ENCODE peak calls at places on chromosomes 12 and 14, in four cellular contexts. V is tibial artery; S is sigmoid colon; I is CD8-positive, alpha-beta T cell. Z is an unnamed sample.

GRCh38 chr14:71852201-71852600 is 80.0 kb upstream of the RGS6 start:
- DNase-seq in V (no peak), I (no peak), S (no peak), Z (no peak)

GRCh38 chr12:109581856-109582255 is 8.3 kb downstream of the MVK start:
- DNase-seq in I (no peak), S (no peak), V (no peak), Z (peak)

GRCh38 chr14:24259282-24260025 is 3.5 kb downstream of the TGM1 start:
- DNase-seq in I (no peak), S (no peak), V (no peak), Z (no peak)

GRCh38 chr12:92602476-92602875 is 100.3 kb upstream of the PLEKHG7 start:
- DNase-seq in V (no peak), S (no peak), I (no peak), Z (no peak)

GRCh38 chr12:38711055-38711454 is 194.3 kb downstream of the CPNE8 start:
- DNase-seq in I (no peak), S (no peak), V (no peak), Z (no peak)

GRCh38 chr14:67510836-67511235 is 22.3 kb upstream of the PLEKHH1 start:
- DNase-seq in I (no peak), V (no peak), S (no peak), Z (no peak)

GRCh38 chr14:24979725-24980239 is 70.2 kb downstream of the STXBP6 start:
- DNase-seq in I (no peak), S (no peak), V (no peak), Z (no peak)

GRCh38 chr14:76829650-76830421 is 3.6 kb downstream of the LRRC74A start:
- DNase-seq in V (no peak), I (no peak), S (peak), Z (peak)

GRCh38 chr12:132366341-132366861 is 37.0 kb upstream of the GALNT9 start:
- DNase-seq in S (peak), I (no peak), V (no peak), Z (peak)

GRCh38 chr14:99191663-99192621 is 80.1 kb downstream of the BCL11B start:
- DNase-seq in I (no peak), S (peak), V (peak), Z (peak)

GRCh38 chr12:25894759-25895158 is 63.7 kb upstream of the RASSF8 start:
- DNase-seq in I (no peak), V (no peak), S (no peak), Z (no peak)

GRCh38 chr14:67900188-67900587 is 80.6 kb downstream of the RAD51B start:
- DNase-seq in V (no peak), S (no peak), I (no peak), Z (no peak)

GRCh38 chr12:105385141-105385540 is 54.6 kb downstream of the C12orf75 start:
- DNase-seq in S (no peak), V (no peak), I (no peak), Z (no peak)

DNA sequence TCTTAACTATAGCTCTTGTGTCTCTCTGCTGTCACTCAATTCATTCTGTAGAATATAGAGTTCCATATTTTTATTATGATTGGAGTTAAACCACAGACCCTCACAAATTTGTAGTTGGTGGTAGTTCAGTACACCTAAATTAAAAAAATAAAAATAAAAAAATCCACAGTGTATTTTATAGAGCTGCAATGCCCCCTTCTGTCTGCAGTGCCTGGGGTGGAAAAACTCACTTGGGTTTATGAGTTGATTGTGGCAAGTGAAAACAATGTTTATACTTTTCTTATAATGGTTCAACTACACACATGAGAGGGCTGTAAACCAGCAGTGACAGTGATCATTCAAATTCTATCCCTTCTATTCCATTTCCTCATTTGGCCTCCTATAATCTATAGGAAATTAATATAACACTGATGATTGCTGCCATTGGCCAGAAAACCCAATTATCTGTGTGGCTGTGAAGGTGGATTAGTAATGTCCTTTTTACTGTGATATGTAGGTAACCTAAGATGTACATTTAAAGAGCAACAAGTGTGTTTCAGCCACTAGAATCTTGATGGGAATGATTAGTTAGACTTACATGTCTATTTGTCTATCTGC is 166.9 kb upstream of the LRIG3 start:
- DNase-seq in I (no peak), S (no peak), V (no peak), Z (no peak)
- TF ChIP-seq CTCF in I (no peak), S (peak), V (peak), Z (no peak)

DNA sequence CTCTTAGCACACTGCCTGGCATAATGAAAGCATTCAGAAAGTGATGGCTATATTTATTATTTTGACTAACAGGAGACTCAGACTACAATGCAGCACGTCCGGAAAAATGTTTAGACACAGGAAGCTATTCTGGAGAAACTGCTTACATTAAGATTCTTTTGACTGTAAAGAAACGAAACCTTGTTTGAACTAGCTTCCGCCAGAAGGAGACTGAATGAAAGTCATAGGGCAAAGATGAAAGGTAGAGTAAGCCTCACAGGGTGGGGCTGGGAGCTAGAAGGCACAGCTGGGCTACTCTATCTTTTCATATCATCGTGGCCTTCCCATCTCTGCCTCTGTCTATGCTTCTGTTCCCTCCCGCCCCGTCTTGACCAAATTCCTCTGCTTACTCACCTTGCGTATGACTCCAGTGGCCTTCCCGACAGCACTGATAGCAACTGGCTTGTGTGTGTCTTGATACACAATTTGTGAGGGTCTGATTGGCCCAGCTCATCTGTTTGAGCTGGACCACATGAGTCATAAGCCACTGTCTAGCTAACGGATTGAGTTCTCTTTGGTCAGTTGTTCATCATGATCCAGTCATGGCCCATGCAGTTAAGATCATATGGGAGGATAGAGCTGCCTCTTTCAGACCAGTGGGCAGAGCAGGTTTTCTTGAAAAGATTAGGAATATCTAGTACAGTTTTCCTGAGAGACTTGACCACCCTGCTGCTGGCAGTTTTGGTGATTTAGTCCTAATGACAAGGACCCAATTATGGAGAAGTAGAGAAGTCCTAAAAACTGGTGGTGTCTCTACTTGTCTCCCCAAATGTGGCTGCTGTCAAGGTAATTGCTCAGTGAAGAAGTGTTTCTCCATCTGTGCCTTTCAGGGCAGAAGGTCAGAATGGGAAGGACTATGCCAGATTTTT is 151.5 kb upstream of the SLC38A2 start:
- DNase-seq in S (no peak), V (no peak), I (peak), Z (no peak)
- H3K27ac ChIP-seq in S (peak), V (peak), I (peak), Z (peak)

GRCh38 chr12:4276524-4277204 is 3.1 kb downstream of the CCND2 start:
- DNase-seq in S (peak), V (peak), I (peak), Z (peak)

GRCh38 chr12:4277856-4278581 is 4.5 kb downstream of the CCND2 start:
- DNase-seq in S (no peak), V (no peak), I (no peak), Z (no peak)

GRCh38 chr12:4278582-4278939 is 5.0 kb downstream of the CCND2 start:
- DNase-seq in I (no peak), S (peak), V (peak), Z (peak)

GRCh38 chr12:4275869-4276253 is 2.3 kb downstream of the CCND2 start:
- DNase-seq in V (peak), S (peak), I (no peak), Z (no peak)

GRCh38 chr12:4277205-4277543 is 3.6 kb downstream of the CCND2 start:
- DNase-seq in S (no peak), I (no peak), V (no peak), Z (no peak)
- TF ChIP-seq CTCF in S (no peak), I (peak), V (no peak), Z (peak)

GRCh38 chr12:89372584-89373370 is 20.5 kb upstream of the DUSP6 start:
- DNase-seq in V (no peak), S (no peak), I (no peak), Z (no peak)
- H3K27ac ChIP-seq in V (peak), S (peak), I (no peak), Z (peak)

GRCh38 chr12:98955284-98955683 is 310.2 kb downstream of the APAF1 start:
- DNase-seq in I (no peak), S (no peak), V (no peak), Z (no peak)
- TF ChIP-seq CTCF in I (no peak), S (no peak), V (no peak), Z (no peak)

DNA sequence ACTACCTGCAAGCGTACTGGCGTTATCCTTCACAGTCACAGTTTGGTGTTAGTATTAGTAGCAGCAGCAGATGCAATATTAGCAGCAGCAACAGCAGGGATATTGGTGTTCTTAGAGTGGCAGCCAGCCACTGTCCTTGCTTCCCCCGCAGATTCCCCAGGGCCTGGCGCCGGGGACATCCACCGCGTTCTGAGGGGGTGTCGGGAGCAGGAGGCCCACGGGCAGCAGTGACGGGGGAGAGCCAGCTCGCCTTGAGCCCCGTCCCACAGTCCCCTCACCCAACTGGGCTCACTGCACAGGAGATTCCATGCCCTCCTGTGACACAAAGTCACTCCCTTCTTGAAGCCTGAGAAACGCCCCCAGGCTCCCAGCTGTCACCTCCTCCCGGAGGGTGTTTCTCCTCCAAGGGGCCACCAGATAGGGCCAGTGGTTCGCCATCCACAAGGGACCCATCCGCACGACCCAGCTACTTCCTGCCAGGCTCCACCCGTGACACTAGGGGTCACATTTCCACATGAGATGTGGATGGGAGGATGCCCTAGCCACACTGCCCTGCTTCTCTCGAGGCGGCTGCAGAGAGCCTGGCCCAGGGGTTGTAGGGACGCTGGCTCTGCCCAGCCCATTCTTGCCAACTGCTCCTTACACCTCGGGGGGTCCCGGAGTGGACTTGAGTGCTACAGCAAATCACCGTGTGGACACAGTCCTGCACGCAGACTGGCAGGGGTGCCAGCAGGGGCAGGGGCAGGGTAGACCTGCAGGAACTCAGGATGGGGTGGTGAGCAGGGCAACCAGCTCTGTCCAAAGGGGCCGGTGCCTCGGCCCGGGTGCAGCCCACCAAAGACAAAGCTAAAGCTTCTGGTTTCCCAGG is 123.2 kb downstream of the PIWIL1 start:
- DNase-seq in I (no peak), S (no peak), V (no peak), Z (peak)
- H3K27ac ChIP-seq in I (no peak), S (no peak), V (no peak), Z (no peak)

DNA sequence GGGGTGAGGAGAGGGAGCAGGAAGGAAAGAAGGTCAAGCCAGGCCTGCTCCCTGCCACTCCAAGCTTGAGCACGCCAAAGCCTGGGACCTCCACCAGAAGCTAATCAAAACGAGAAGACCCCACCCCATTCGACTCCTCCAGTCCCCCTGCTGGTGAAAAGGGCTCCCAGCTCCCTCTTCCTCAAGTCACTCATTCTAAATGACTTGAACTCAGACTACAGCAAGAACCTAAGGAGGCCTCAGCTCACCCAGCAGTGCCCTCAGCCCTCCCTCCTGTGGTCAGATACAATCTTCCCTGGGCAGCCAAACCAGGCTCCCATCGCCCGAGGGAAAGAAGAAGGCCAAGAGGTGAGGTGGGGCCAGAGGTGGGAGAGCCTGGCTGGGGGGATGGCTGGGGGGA is 17.4 kb downstream of the HDAC7 start:
- DNase-seq in I (no peak), V (no peak), S (no peak), Z (peak)
- TF ChIP-seq CTCF in I (peak), V (peak), S (no peak), Z (no peak)